ENCODE peak calls at places on chromosomes 12 and 14, in four cellular contexts. W, T, E and D are unnamed samples. For H3K4me1 and H3K27me3, the result is how much of the 10 kb centered on the place peaks cover.

GRCh38 chr12:26857465-26858176 is 24.6 kb upstream of the ITPR2 start:
- DNase-seq in W (no peak), T (no peak), E (no peak), D (no peak)

GRCh38 chr12:54853933-54854538 is at the start of gene MUCL1:
- DNase-seq in W (peak), T (peak), E (peak), D (peak)

GRCh38 chr12:109775172-109775881 is 57.9 kb downstream of the TRPV4 start:
- DNase-seq in W (peak), T (no peak), E (peak), D (peak)

GRCh38 chr12:107670999-107671643 is 14.5 kb upstream of the PWP1 start:
- DNase-seq in W (peak), T (no peak), E (no peak), D (peak)

GRCh38 chr14:95525999-95526398 is 8.9 kb upstream of the GLRX5 start:
- DNase-seq in W (no peak), T (no peak), E (no peak), D (no peak)

GRCh38 chr14:21467620-21468019 is 9.1 kb downstream of the RAB2B start:
- DNase-seq in W (no peak), T (no peak), E (no peak), D (no peak)

GRCh38 chr14:105364100-105364708 is 34.1 kb upstream of the TEX22 start:
- DNase-seq in W (peak), T (no peak), E (no peak), D (no peak)

GRCh38 chr14:91127411-91127810 is 13.5 kb downstream of the DGLUCY start:
- DNase-seq in W (peak), T (peak), E (peak), D (no peak)

GRCh38 chr12:114998118-114998771 is 314.3 kb upstream of the TBX3 start:
- DNase-seq in W (no peak), T (no peak), E (no peak), D (no peak)

GRCh38 chr12:113914806-113915205 is 51.3 kb downstream of the RBM19 start:
- DNase-seq in W (no peak), T (no peak), E (no peak), D (no peak)

GRCh38 chr12:8037046-8037663 is 4.6 kb downstream of the FOXJ2 start:
- DNase-seq in W (no peak), T (no peak), E (no peak), D (no peak)

GRCh38 chr14:34931206-34931605 is 51.6 kb upstream of the SRP54 start:
- DNase-seq in W (no peak), T (no peak), E (no peak), D (no peak)

GRCh38 chr14:89386214-89386886 is 30.7 kb downstream of the FOXN3 start:
- DNase-seq in W (no peak), T (no peak), E (no peak), D (no peak)

GRCh38 chr12:53575502-53576264 is 50.5 kb downstream of the ATF7 start:
- DNase-seq in W (no peak), T (peak), E (no peak), D (no peak)

GRCh38 chr12:48165089-48166031 is 8.0 kb upstream of the ASB8 start:
- DNase-seq in W (peak), T (peak), E (no peak), D (no peak)

GRCh38 chr12:1593232-1594044 is 943 bp downstream of the FBXL14 start:
- DNase-seq in W (peak), T (no peak), E (peak), D (no peak)

GRCh38 chr12:14827043-14827442 is 13.1 kb upstream of the SMCO3 start:
- DNase-seq in W (no peak), T (no peak), E (no peak), D (no peak)

GRCh38 chr14:88791629-88792571 is 853 bp downstream of the EML5 start:
- DNase-seq in W (peak), T (no peak), E (no peak), D (no peak)

GRCh38 chr12:76639646-76640045 is 80.1 kb upstream of the OSBPL8 start:
- DNase-seq in W (no peak), T (no peak), E (no peak), D (no peak)

GRCh38 chr12:16229676-16230075 is 47.8 kb downstream of the SLC15A5 start:
- DNase-seq in W (no peak), T (no peak), E (no peak), D (no peak)

GRCh38 chr14:58428011-58428807 is 690 bp downstream of the KIAA0586 start:
- DNase-seq in W (no peak), T (no peak), E (no peak), D (no peak)

GRCh38 chr12:64780531-64781373 is 21.5 kb upstream of the GNS start:
- DNase-seq in W (peak), T (no peak), E (peak), D (no peak)

GRCh38 chr12:87274594-87275245 is 754.5 kb downstream of the C12orf50 start:
- DNase-seq in W (no peak), T (no peak), E (no peak), D (no peak)

GRCh38 chr12:9674226-9674590 is 4.7 kb downstream of the CLEC2D start:
- DNase-seq in W (no peak), T (no peak), E (no peak), D (no peak)

GRCh38 chr12:58814036-58814435 is 106.3 kb downstream of the LRIG3 start:
- DNase-seq in W (no peak), T (no peak), E (no peak), D (no peak)

GRCh38 chr12:58815235-58815634 is 105.1 kb downstream of the LRIG3 start:
- DNase-seq in W (no peak), T (no peak), E (no peak), D (no peak)

GRCh38 chr12:58818546-58818945 is 101.8 kb downstream of the LRIG3 start:
- DNase-seq in W (no peak), T (no peak), E (no peak), D (no peak)

GRCh38 chr12:58819345-58819744 is 101.0 kb downstream of the LRIG3 start:
- DNase-seq in W (no peak), T (no peak), E (no peak), D (no peak)

DNA sequence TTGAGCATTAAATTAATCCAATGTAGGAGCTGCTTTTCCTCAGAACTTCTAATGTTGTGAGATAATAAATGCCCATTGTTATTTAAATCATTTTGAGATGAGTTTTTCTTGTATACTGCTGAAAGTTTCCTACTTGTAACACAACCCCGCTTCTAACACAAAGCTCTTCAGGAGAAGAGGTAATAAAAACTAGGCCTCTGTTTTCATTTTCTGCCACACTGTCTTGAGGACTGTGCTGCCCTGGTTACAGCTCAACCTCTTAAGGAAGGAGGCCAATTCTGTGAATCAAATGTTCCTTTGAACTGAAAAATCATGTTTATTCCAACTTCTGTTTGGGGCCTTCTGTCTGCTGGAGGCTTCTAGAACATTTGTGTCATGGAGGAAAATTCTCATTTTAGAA is 100.4 kb downstream of the LRIG3 start:
- DNase-seq in W (peak), T (no peak), E (no peak), D (no peak)
- H3K4me1 ChIP-seq in W (under half), T (under half), E (under half), D (under half)

DNA sequence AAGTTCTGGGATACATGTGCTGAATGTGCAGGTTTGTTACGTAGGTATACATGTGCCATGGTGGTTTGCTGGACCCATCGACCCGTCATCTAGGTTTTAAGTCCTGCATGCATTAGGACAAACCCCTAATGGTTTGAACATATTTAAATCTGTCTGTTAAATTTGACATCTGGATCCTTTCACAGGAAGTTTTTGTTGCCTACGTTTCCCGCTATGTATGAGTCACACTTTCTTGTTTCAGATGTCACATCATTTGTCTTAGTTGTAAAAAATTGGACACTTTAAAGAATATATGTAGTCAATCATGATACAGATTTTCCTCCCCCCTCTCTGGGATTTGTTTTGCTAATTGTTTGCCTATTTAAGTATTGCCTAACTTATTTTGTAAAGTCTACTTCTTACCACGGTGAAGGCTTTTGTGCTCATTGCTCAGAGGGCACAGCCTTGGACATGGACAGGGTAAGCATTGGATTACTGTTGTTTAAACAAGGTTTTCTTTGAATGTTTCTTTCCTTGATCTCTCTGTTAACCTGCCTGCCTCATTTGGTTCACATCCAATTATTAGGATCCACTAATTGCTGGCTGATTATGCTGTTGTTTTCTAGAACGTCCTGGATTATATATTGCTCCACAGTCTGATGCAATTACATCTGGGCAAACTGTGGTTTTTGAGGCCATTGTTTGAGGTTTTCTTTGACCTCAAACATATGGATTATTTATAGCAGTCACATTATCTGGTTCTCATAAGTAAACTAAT is 1441.4 kb downstream of the AACS start:
- DNase-seq in W (no peak), T (no peak), E (no peak), D (no peak)
- H3K27me3 ChIP-seq in W (under half), T (under half), E (under half), D (under half)

DNA sequence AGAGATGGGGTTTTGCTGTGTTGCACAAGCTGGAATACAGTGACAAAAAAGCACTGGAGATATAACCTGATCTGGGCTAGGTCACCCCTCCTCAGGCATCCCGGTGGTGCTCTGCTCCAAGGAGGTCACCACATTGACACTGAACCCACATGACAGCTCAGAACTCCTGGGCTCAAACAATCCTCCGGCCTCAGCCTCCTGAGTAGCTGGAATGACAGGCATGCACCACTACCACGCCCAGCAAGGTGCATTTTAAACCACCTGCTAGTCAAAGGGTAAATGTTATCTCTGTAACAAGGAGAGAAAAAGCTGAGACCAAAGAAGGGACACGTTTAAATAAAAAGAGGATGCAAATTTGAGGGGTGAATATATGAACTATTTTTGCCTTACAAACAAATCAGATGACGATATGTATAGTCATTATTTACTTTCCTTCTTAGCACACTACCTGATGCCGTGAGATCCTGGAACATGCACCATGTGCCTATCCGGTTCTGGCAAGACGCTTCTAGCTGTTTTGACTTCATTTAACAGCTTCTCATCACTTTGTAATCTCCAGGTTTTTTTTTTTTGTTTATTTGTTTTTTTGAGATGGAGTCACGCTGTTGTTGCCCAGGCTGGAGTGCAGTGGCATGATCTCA is 135.1 kb downstream of the PPM1H start:
- DNase-seq in W (no peak), T (no peak), E (no peak), D (no peak)
- H3K4me1 ChIP-seq in W (under half), T (under half), E (under half), D (under half)

GRCh38 chr14:69880051-69880487 is 853 bp downstream of the SMOC1 start:
- DNase-seq in W (peak), T (no peak), E (no peak), D (no peak)
- H3K27me3 ChIP-seq in W (under half), T (under half), E (half or more), D (under half)

GRCh38 chr12:122079038-122079531 is 529 bp downstream of the MLXIP start:
- DNase-seq in W (peak), T (no peak), E (no peak), D (no peak)
- H3K4me1 ChIP-seq in W (under half), T (under half), E (under half), D (under half)

DNA sequence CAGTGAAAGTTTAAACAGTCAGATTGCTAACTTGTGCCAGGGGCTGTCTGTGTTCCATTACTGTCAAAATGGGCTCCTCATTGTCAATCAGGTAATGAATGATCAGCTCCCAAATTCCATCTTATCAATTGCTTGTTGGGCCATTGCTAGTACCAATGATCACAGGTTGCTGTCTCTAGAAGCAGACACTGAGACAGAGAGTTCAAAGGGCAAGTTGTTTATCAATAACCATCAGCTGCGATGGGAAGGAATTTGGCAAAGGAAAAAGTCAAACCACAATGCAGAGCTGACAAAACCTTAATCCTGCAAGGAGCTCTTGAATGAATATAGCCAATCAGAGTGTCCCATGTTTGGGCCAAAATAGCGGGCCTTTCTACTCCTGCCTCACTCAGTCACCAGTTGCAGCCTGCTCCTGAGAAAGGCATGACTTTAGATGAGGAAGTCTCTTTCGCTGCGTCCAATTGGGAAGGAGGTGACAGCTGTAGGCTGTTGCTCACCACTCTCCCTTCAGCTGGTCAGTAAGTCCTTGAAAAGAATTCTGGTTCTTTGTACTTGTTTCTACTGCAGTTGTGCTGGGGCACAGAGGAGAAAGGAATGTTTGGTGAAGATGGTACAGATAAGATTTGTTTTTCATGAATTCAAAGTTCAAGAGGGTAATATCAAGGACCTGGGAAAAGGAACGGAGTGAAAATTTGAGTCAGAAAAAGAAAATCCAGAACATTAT is 179.2 kb upstream of the PDE3A start:
- DNase-seq in W (no peak), T (no peak), E (no peak), D (no peak)
- H3K27me3 ChIP-seq in W (under half), T (under half), E (under half), D (under half)

GRCh38 chr12:32505067-32505466 is 105.7 kb downstream of the FGD4 start:
- DNase-seq in W (no peak), T (no peak), E (no peak), D (no peak)

GRCh38 chr12:32504626-32505025 is 105.3 kb downstream of the FGD4 start:
- DNase-seq in W (no peak), T (no peak), E (no peak), D (no peak)

GRCh38 chr12:32502693-32503510 is 103.5 kb downstream of the FGD4 start:
- DNase-seq in W (peak), T (no peak), E (no peak), D (no peak)

GRCh38 chr12:32507559-32508276 is 108.4 kb downstream of the FGD4 start:
- DNase-seq in W (no peak), T (no peak), E (no peak), D (no peak)

DNA sequence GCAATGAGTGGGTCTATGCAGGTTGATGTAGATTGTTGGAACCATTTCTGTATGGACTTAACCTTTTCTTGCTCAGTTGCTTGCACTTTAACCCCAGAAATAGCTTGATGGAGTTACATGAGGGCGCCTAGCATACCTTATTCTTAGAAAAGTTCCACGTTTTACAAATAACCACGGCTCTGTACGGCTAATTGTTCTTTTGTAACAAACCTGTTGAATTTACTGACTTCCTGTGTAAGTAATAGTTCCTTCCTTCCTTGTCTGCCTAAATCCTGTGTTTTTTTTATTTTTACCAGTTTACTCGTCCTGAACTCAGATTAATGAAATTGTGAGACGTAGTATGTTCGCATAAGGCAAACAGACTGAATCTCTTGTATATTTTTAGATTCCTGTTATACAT is 106.2 kb downstream of the FGD4 start:
- DNase-seq in W (no peak), T (no peak), E (no peak), D (no peak)
- H3K4me1 ChIP-seq in W (under half), T (under half), E (under half), D (under half)

GRCh38 chr12:111084605-111085004 is 164.2 kb upstream of the MYL2 start:
- DNase-seq in W (no peak), T (no peak), E (no peak), D (no peak)

GRCh38 chr12:111085100-111085499 is 164.7 kb upstream of the MYL2 start:
- DNase-seq in W (no peak), T (no peak), E (no peak), D (no peak)

GRCh38 chr12:111088409-111088808 is 168.0 kb upstream of the MYL2 start:
- DNase-seq in W (no peak), T (no peak), E (no peak), D (no peak)

GRCh38 chr12:111078731-111079130 is 158.4 kb upstream of the MYL2 start:
- DNase-seq in W (no peak), T (no peak), E (no peak), D (no peak)

DNA sequence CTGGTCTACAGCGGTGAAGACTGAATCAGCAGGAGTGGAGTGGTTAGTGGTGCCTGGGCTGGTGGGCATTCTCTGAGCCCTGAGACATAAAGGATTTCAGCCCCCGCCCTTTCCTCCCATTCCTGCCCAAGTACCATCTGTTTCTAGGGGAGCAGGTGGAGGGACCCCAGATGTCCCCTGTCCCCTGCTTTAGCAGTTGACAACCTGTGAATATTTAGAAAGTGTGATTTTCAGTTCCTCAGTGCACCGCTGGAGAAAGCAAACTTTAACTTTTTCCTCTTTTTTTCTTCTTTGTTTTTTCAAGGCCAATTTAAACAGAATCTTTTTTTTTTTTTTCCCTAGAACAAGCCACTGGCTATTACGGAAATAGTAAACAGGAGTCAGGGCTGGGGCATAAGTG is 163.8 kb upstream of the MYL2 start:
- DNase-seq in W (no peak), T (no peak), E (no peak), D (no peak)
- H3K27me3 ChIP-seq in W (under half), T (under half), E (under half), D (under half)

GRCh38 chr12:29088611-29089219 is 60.4 kb upstream of the FAR2 start:
- DNase-seq in W (no peak), T (no peak), E (no peak), D (no peak)
- H3K4me1 ChIP-seq in W (under half), T (under half), E (under half), D (under half)